ENCODE peak calls at places on chromosome 19, in four cellular contexts. One of them, this sample, is unnamed. For H3K36me3 and H3K4me1, the result is how much of the 10 kb centered on the place peaks cover.

GRCh38 chr19:10255358-10255757 is 3.3 kb downstream of the MRPL4 start:
- DNase-seq in SK-N-SH: no peak
- DNase-seq in mesenchymal stem cell: no peak
- DNase-seq in body of pancreas: no peak
- DNase-seq in this sample: no peak

GRCh38 chr19:46478356-46478986 is 7.1 kb upstream of the PNMA8A start:
- DNase-seq in SK-N-SH: peak
- DNase-seq in mesenchymal stem cell: peak
- DNase-seq in body of pancreas: no peak
- DNase-seq in this sample: peak

GRCh38 chr19:42529248-42529764 is 1.0 kb upstream of the CEACAM1 start:
- DNase-seq in body of pancreas: peak
- DNase-seq in SK-N-SH: peak
- DNase-seq in mesenchymal stem cell: peak
- DNase-seq in this sample: peak

GRCh38 chr19:22422220-22422619 is at the start of gene ZNF98:
- DNase-seq in body of pancreas: peak
- DNase-seq in mesenchymal stem cell: no peak
- DNase-seq in SK-N-SH: no peak
- DNase-seq in this sample: no peak

GRCh38 chr19:10812902-10813404 is 23.1 kb downstream of the TMED1 start:
- DNase-seq in body of pancreas: peak
- DNase-seq in SK-N-SH: no peak
- DNase-seq in mesenchymal stem cell: peak
- DNase-seq in this sample: no peak

GRCh38 chr19:23758187-23759074 is at the start of gene ZNF681:
- DNase-seq in SK-N-SH: peak
- DNase-seq in mesenchymal stem cell: peak
- DNase-seq in body of pancreas: peak
- DNase-seq in this sample: peak

GRCh38 chr19:56765107-56765506 is 75.4 kb downstream of the PEG3 start:
- DNase-seq in SK-N-SH: peak
- DNase-seq in body of pancreas: peak
- DNase-seq in mesenchymal stem cell: no peak
- DNase-seq in this sample: no peak

GRCh38 chr19:29075149-29075548 is 137.8 kb downstream of the UQCRFS1 start:
- DNase-seq in body of pancreas: no peak
- DNase-seq in SK-N-SH: no peak
- DNase-seq in mesenchymal stem cell: no peak
- DNase-seq in this sample: no peak

GRCh38 chr19:1026189-1027019 is at the start of gene CNN2:
- DNase-seq in body of pancreas: peak
- DNase-seq in SK-N-SH: peak
- DNase-seq in mesenchymal stem cell: peak
- DNase-seq in this sample: peak

GRCh38 chr19:23914402-23915286 is at the start of gene ZNF726:
- DNase-seq in body of pancreas: peak
- DNase-seq in SK-N-SH: peak
- DNase-seq in mesenchymal stem cell: peak
- DNase-seq in this sample: peak

GRCh38 chr19:32750441-32751055 is 31.0 kb downstream of the TDRD12 start:
- DNase-seq in mesenchymal stem cell: no peak
- DNase-seq in body of pancreas: no peak
- DNase-seq in SK-N-SH: no peak
- DNase-seq in this sample: no peak

GRCh38 chr19:12880551-12881171 is 588 bp downstream of the DNASE2 start:
- DNase-seq in mesenchymal stem cell: no peak
- DNase-seq in SK-N-SH: no peak
- DNase-seq in body of pancreas: peak
- DNase-seq in this sample: no peak

GRCh38 chr19:45255611-45256157 is 4.6 kb downstream of the MARK4 start:
- DNase-seq in body of pancreas: no peak
- DNase-seq in SK-N-SH: no peak
- DNase-seq in mesenchymal stem cell: no peak
- DNase-seq in this sample: no peak

GRCh38 chr19:45251452-45252354 is 632 bp downstream of the MARK4 start:
- DNase-seq in SK-N-SH: peak
- DNase-seq in body of pancreas: peak
- DNase-seq in mesenchymal stem cell: peak
- DNase-seq in this sample: no peak

GRCh38 chr19:45254044-45254531 is 3.0 kb downstream of the MARK4 start:
- DNase-seq in mesenchymal stem cell: no peak
- DNase-seq in SK-N-SH: peak
- DNase-seq in body of pancreas: no peak
- DNase-seq in this sample: no peak

GRCh38 chr19:45250832-45251451 is at the start of gene MARK4:
- DNase-seq in SK-N-SH: peak
- DNase-seq in body of pancreas: peak
- DNase-seq in mesenchymal stem cell: peak
- DNase-seq in this sample: peak

GRCh38 chr19:45253396-45254027 is 2.4 kb downstream of the MARK4 start:
- DNase-seq in body of pancreas: no peak
- DNase-seq in mesenchymal stem cell: no peak
- DNase-seq in SK-N-SH: no peak
- DNase-seq in this sample: peak
- H3K36me3 ChIP-seq in body of pancreas: under half
- H3K36me3 ChIP-seq in mesenchymal stem cell: under half
- H3K36me3 ChIP-seq in SK-N-SH: under half
- H3K36me3 ChIP-seq in this sample: under half

GRCh38 chr19:4015705-4016402 is 8.3 kb downstream of the PIAS4 start:
- DNase-seq in body of pancreas: peak
- DNase-seq in mesenchymal stem cell: peak
- DNase-seq in SK-N-SH: peak
- DNase-seq in this sample: no peak

GRCh38 chr19:4012975-4013634 is 5.6 kb downstream of the PIAS4 start:
- DNase-seq in mesenchymal stem cell: no peak
- DNase-seq in body of pancreas: no peak
- DNase-seq in SK-N-SH: peak
- DNase-seq in this sample: no peak

GRCh38 chr19:4016486-4016885 is 8.9 kb downstream of the PIAS4 start:
- DNase-seq in mesenchymal stem cell: no peak
- DNase-seq in body of pancreas: no peak
- DNase-seq in SK-N-SH: no peak
- DNase-seq in this sample: no peak

GRCh38 chr19:4013886-4014540 is 6.5 kb downstream of the PIAS4 start:
- DNase-seq in body of pancreas: no peak
- DNase-seq in SK-N-SH: peak
- DNase-seq in mesenchymal stem cell: no peak
- DNase-seq in this sample: no peak

GRCh38 chr19:4014541-4015491 is 7.3 kb downstream of the PIAS4 start:
- DNase-seq in mesenchymal stem cell: no peak
- DNase-seq in body of pancreas: peak
- DNase-seq in SK-N-SH: peak
- DNase-seq in this sample: peak
- H3K4me3 ChIP-seq in mesenchymal stem cell: no peak
- H3K4me3 ChIP-seq in body of pancreas: no peak
- H3K4me3 ChIP-seq in SK-N-SH: no peak
- H3K4me3 ChIP-seq in this sample: no peak

DNA sequence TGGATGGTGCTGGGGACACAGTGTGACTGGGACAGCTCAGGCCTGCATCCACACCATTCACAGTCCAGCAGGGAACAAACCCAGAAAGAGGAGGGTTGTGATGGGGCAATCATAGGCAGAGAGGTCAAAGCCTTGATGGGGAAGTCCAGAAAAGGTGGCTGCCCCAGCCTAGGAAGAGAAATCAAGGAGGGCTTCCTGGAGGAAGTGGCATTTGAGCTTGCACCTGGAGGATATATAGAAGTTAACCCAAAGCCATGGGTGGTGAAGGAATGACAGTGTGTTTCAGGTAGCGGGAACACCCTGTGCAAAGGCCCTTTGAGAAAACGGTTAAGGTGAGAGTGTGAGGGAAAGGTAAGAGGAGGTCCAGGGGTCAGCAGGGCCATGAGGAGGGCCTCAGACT is 2.6 kb upstream of the PRX start:
- DNase-seq in mesenchymal stem cell: no peak
- DNase-seq in body of pancreas: no peak
- DNase-seq in SK-N-SH: no peak
- DNase-seq in this sample: no peak
- H3K4me1 ChIP-seq in mesenchymal stem cell: under half
- H3K4me1 ChIP-seq in body of pancreas: under half
- H3K4me1 ChIP-seq in SK-N-SH: under half
- H3K4me1 ChIP-seq in this sample: under half

GRCh38 chr19:38306236-38306635 is 2.2 kb downstream of the C19orf33 start:
- DNase-seq in mesenchymal stem cell: no peak
- DNase-seq in body of pancreas: no peak
- DNase-seq in SK-N-SH: no peak
- DNase-seq in this sample: no peak
- H3K36me3 ChIP-seq in mesenchymal stem cell: under half
- H3K36me3 ChIP-seq in body of pancreas: under half
- H3K36me3 ChIP-seq in SK-N-SH: under half
- H3K36me3 ChIP-seq in this sample: under half

GRCh38 chr19:16226184-16226591 is 28.5 kb downstream of the AP1M1 start:
- DNase-seq in SK-N-SH: no peak
- DNase-seq in body of pancreas: no peak
- DNase-seq in mesenchymal stem cell: no peak
- DNase-seq in this sample: no peak

GRCh38 chr19:16229322-16229641 is 31.6 kb downstream of the AP1M1 start:
- DNase-seq in SK-N-SH: peak
- DNase-seq in mesenchymal stem cell: no peak
- DNase-seq in body of pancreas: no peak
- DNase-seq in this sample: no peak

GRCh38 chr19:16227837-16228636 is 30.3 kb downstream of the AP1M1 start:
- DNase-seq in mesenchymal stem cell: no peak
- DNase-seq in SK-N-SH: no peak
- DNase-seq in body of pancreas: no peak
- DNase-seq in this sample: no peak

GRCh38 chr19:16226878-16227836 is 29.4 kb downstream of the AP1M1 start:
- DNase-seq in SK-N-SH: peak
- DNase-seq in body of pancreas: no peak
- DNase-seq in mesenchymal stem cell: no peak
- DNase-seq in this sample: no peak

DNA sequence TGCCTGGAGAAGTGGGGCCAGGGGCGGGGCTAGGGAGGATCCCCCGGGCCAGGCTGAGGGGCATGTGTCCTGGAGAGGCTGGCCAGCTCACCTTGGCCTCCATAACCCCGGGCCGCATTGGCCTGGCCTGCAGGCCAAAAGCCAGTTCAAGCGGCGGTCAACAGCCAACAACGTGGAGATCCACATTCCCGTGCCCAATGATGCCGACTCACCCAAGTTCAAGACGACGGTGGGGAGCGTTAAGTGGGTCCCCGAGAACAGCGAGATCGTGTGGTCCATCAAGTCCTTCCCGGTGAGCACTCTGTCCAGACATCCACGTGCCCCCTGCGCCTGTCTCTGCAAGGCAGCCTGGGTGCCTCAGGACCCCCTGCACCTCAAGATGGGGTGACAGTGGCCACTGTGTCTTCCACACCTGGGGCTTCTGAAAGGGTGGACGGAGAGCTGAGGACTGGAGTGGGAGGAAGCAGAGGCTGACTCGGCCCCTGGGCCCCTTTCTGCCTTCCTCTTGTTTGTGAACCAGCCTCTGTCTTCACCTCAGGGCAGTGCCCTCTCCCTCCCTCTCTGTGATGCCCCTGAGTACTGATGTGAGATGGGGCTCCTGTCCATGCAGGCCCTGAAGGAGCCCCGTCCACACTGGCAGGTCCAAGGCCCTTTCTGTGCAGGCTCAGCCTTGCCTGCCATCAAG is 31.1 kb downstream of the AP1M1 start:
- DNase-seq in mesenchymal stem cell: no peak
- DNase-seq in body of pancreas: no peak
- DNase-seq in SK-N-SH: no peak
- DNase-seq in this sample: no peak
- H3K4me3 ChIP-seq in mesenchymal stem cell: no peak
- H3K4me3 ChIP-seq in body of pancreas: no peak
- H3K4me3 ChIP-seq in SK-N-SH: no peak
- H3K4me3 ChIP-seq in this sample: no peak

DNA sequence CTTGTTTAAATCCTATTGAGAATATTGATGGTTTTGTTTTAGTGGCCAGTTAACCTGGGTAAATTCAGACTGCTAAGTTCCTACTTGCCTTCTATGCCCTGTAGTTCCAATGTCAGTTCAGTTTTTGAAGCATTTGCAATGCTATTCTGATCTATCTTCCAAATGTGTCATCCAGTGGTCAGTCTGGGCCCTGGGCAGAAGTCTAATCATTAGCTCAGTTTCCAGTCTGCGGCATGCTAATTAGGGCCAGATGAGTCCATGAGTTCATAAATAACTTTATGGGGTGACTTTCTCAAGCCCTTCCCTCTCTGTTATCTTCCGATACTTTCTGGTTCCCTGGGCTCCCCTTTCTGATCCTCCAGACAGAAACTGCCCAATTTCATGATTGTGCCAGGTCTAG is 32.7 kb downstream of the FAM187B start:
- DNase-seq in body of pancreas: no peak
- DNase-seq in SK-N-SH: no peak
- DNase-seq in mesenchymal stem cell: no peak
- DNase-seq in this sample: no peak
- H3K4me1 ChIP-seq in body of pancreas: under half
- H3K4me1 ChIP-seq in SK-N-SH: under half
- H3K4me1 ChIP-seq in mesenchymal stem cell: under half
- H3K4me1 ChIP-seq in this sample: under half

GRCh38 chr19:49552749-49553148 is 24.9 kb downstream of the RCN3 start:
- DNase-seq in mesenchymal stem cell: no peak
- DNase-seq in body of pancreas: peak
- DNase-seq in SK-N-SH: no peak
- DNase-seq in this sample: peak
- H3K36me3 ChIP-seq in mesenchymal stem cell: under half
- H3K36me3 ChIP-seq in body of pancreas: under half
- H3K36me3 ChIP-seq in SK-N-SH: under half
- H3K36me3 ChIP-seq in this sample: under half

GRCh38 chr19:5803441-5803751 is 1.5 kb upstream of the NRTN start:
- DNase-seq in mesenchymal stem cell: no peak
- DNase-seq in SK-N-SH: no peak
- DNase-seq in body of pancreas: no peak
- DNase-seq in this sample: no peak
- H3K4me3 ChIP-seq in mesenchymal stem cell: peak
- H3K4me3 ChIP-seq in SK-N-SH: peak
- H3K4me3 ChIP-seq in body of pancreas: no peak
- H3K4me3 ChIP-seq in this sample: peak

GRCh38 chr19:3370214-3370720 is 3.9 kb downstream of the NFIC start:
- DNase-seq in SK-N-SH: peak
- DNase-seq in mesenchymal stem cell: peak
- DNase-seq in body of pancreas: peak
- DNase-seq in this sample: no peak
- H3K4me1 ChIP-seq in SK-N-SH: under half
- H3K4me1 ChIP-seq in mesenchymal stem cell: under half
- H3K4me1 ChIP-seq in body of pancreas: half or more
- H3K4me1 ChIP-seq in this sample: under half

GRCh38 chr19:8821748-8822241 is 10.3 kb downstream of the ZNF558 start:
- DNase-seq in body of pancreas: no peak
- DNase-seq in mesenchymal stem cell: no peak
- DNase-seq in SK-N-SH: no peak
- DNase-seq in this sample: no peak
- H3K36me3 ChIP-seq in body of pancreas: under half
- H3K36me3 ChIP-seq in mesenchymal stem cell: half or more
- H3K36me3 ChIP-seq in SK-N-SH: under half
- H3K36me3 ChIP-seq in this sample: half or more